ENCODE peak calls at places on chromosomes 6 and 20, in six cellular contexts. M is cardiac muscle cell, X is A549, U is tibial artery, H is mesendoderm, Z is ascending aorta. B is an unnamed sample.

GRCh38 chr20:21520702-21521595 is 7.1 kb upstream of the NKX2-2 start:
- DNase-seq in M (peak), X (no peak), U (no peak), H (peak), Z (no peak), B (no peak)

GRCh38 chr6:160014869-160015182 is 45.9 kb downstream of the IGF2R start:
- DNase-seq in M (no peak), X (no peak), U (no peak), H (no peak), Z (no peak), B (no peak)

GRCh38 chr6:3607171-3607570 is 144.3 kb downstream of the PXDC1 start:
- DNase-seq in M (no peak), X (no peak), U (no peak), H (no peak), Z (peak), B (peak)

GRCh38 chr6:158233214-158233795 is 65.2 kb downstream of the GTF2H5 start:
- DNase-seq in M (no peak), X (no peak), U (no peak), H (no peak), Z (peak), B (peak)

GRCh38 chr20:1108437-1108920 is 9.9 kb upstream of the PSMF1 start:
- DNase-seq in M (peak), X (peak), U (no peak), H (peak), Z (peak), B (peak)

GRCh38 chr6:69974193-69974592 is 107.8 kb downstream of the COL19A1 start:
- DNase-seq in M (peak), X (no peak), U (no peak), H (no peak), Z (no peak), B (no peak)

GRCh38 chr6:101393291-101394251 is at the start of gene GRIK2:
- DNase-seq in M (peak), X (peak), U (no peak), H (peak), Z (no peak), B (peak)

GRCh38 chr20:31675828-31676533 is 38.3 kb downstream of the COX4I2 start:
- DNase-seq in M (peak), X (no peak), U (no peak), H (peak), Z (no peak), B (peak)

GRCh38 chr6:53048431-53049195 is 16.6 kb upstream of the FBXO9 start:
- DNase-seq in M (peak), X (no peak), U (no peak), H (no peak), Z (no peak), B (no peak)

GRCh38 chr20:4666001-4666470 is 55.7 kb upstream of the PRND start:
- DNase-seq in M (peak), X (no peak), U (no peak), H (no peak), Z (no peak), B (no peak)

GRCh38 chr20:4667371-4667773 is 54.3 kb upstream of the PRND start:
- DNase-seq in M (peak), X (no peak), U (no peak), H (no peak), Z (no peak), B (peak)

GRCh38 chr20:4663553-4663952 is 58.2 kb upstream of the PRND start:
- DNase-seq in M (no peak), X (no peak), U (no peak), H (no peak), Z (no peak), B (no peak)

GRCh38 chr20:4664691-4665360 is 56.9 kb upstream of the PRND start:
- DNase-seq in M (no peak), X (no peak), U (no peak), H (no peak), Z (no peak), B (no peak)

DNA sequence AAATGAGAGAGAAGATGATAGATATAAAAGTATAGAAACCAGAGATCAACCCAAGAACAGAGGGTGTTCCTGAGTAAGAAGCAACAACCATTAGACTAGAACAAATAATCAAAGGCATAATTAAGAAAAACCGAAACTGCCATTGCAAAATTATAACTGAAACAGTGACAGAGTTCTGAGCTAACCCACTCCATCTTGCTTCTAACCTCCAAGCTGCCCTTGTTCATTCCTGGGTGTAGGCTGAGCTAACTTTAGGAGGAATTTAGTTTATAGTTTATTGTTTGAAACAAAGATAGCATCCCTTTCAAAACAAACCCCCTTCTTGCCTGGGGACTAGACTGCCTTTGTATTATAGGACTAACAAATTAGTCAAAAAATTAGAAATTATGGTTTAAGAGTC is 56.1 kb upstream of the PRND start:
- DNase-seq in M (no peak), X (no peak), U (no peak), H (no peak), Z (no peak), B (no peak)
- H3K27ac ChIP-seq in M (no peak), X (no peak), U (no peak), H (no peak), Z (no peak), B (no peak)

DNA sequence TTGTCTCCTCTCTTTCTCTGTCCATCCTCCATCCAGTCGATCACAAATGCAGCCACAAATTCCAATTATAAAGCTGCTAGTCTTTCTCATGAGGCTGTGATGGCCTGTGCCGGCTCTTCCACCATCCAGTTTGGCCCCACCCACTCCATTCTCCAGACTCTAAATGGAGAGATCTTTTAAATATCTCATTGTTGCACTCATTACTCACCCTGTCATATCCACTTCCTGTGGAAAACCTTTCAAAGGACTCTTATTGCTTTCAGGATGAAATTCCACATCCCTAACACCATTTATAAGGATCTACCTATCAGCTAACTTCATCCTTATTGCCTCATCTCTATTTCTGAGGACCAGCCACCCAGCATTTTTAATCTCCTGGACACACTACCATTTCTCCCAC is 70.6 kb downstream of the NRN1 start:
- DNase-seq in M (peak), X (no peak), U (no peak), H (no peak), Z (no peak), B (no peak)
- H3K4me3 ChIP-seq in M (no peak), X (no peak), U (no peak), H (no peak), Z (no peak), B (no peak)

GRCh38 chr6:144295981-144296767 is 11.0 kb downstream of the UTRN start:
- DNase-seq in M (no peak), X (no peak), U (no peak), H (no peak), Z (no peak), B (no peak)
- H3K27ac ChIP-seq in M (peak), X (no peak), U (peak), H (no peak), Z (peak), B (no peak)

GRCh38 chr6:33578164-33578563 is 1.9 kb downstream of the BAK1 start:
- DNase-seq in M (no peak), X (no peak), U (no peak), H (no peak), Z (no peak), B (no peak)
- H3K4me3 ChIP-seq in M (no peak), X (no peak), U (peak), H (no peak), Z (peak), B (no peak)

GRCh38 chr20:36645998-36646397 is at the start of gene SLA2:
- DNase-seq in M (no peak), X (no peak), U (no peak), H (no peak), Z (no peak), B (no peak)
- H3K27ac ChIP-seq in M (peak), X (no peak), U (no peak), H (no peak), Z (no peak), B (no peak)

B was measured in WERI-Rb-1.